ENCODE peak calls at places on chromosomes 6 and 20, in seven cellular contexts. One of them, this sample, is unnamed.

GRCh38 chr6:14367296-14367695 is 249.7 kb downstream of the CD83 start:
- DNase-seq in foreskin fibroblast: no peak
- DNase-seq in AG04449: no peak
- DNase-seq in left lung: no peak
- DNase-seq in AG10803: no peak
- DNase-seq in Calu3: no peak
- DNase-seq in fibroblast of pulmonary artery: no peak
- DNase-seq in this sample: no peak

GRCh38 chr20:46704714-46705377 is 4.6 kb upstream of the SLC2A10 start:
- DNase-seq in foreskin fibroblast: peak; percentile 24
- DNase-seq in AG04449: no peak
- DNase-seq in left lung: no peak
- DNase-seq in AG10803: peak; percentile 67
- DNase-seq in Calu3: no peak
- DNase-seq in fibroblast of pulmonary artery: no peak
- DNase-seq in this sample: no peak

GRCh38 chr6:23097569-23097968 is 528.2 kb downstream of the HDGFL1 start:
- DNase-seq in foreskin fibroblast: no peak
- DNase-seq in AG04449: no peak
- DNase-seq in left lung: no peak
- DNase-seq in AG10803: no peak
- DNase-seq in Calu3: no peak
- DNase-seq in fibroblast of pulmonary artery: no peak
- DNase-seq in this sample: no peak

GRCh38 chr6:164150221-164150620 is 735.7 kb downstream of the QKI start:
- DNase-seq in foreskin fibroblast: no peak
- DNase-seq in AG04449: no peak
- DNase-seq in left lung: no peak
- DNase-seq in AG10803: no peak
- DNase-seq in Calu3: no peak
- DNase-seq in fibroblast of pulmonary artery: no peak
- DNase-seq in this sample: no peak

GRCh38 chr20:38873050-38873581 is 53.1 kb upstream of the FAM83D start:
- DNase-seq in foreskin fibroblast: no peak
- DNase-seq in AG04449: no peak
- DNase-seq in left lung: no peak
- DNase-seq in AG10803: no peak
- DNase-seq in Calu3: no peak
- DNase-seq in fibroblast of pulmonary artery: no peak
- DNase-seq in this sample: peak; percentile 72

GRCh38 chr20:44467289-44467883 is 8.3 kb upstream of the TTPAL start:
- DNase-seq in foreskin fibroblast: peak; percentile 72
- DNase-seq in AG04449: no peak
- DNase-seq in left lung: no peak
- DNase-seq in AG10803: no peak
- DNase-seq in Calu3: no peak
- DNase-seq in fibroblast of pulmonary artery: peak; percentile 74
- DNase-seq in this sample: no peak

GRCh38 chr6:20708367-20709124 is 174.3 kb downstream of the CDKAL1 start:
- DNase-seq in foreskin fibroblast: no peak
- DNase-seq in AG04449: no peak
- DNase-seq in left lung: no peak
- DNase-seq in AG10803: peak; percentile 32
- DNase-seq in Calu3: no peak
- DNase-seq in fibroblast of pulmonary artery: no peak
- DNase-seq in this sample: peak; percentile 26

GRCh38 chr6:105097288-105097687 is 82.5 kb downstream of the POPDC3 start:
- DNase-seq in foreskin fibroblast: no peak
- DNase-seq in AG04449: no peak
- DNase-seq in left lung: peak; percentile 79
- DNase-seq in AG10803: no peak
- DNase-seq in Calu3: peak; percentile 59
- DNase-seq in fibroblast of pulmonary artery: no peak
- DNase-seq in this sample: no peak

GRCh38 chr6:108541843-108542795 is 18.6 kb upstream of the FOXO3 start:
- DNase-seq in foreskin fibroblast: peak; percentile 90
- DNase-seq in AG04449: no peak
- DNase-seq in left lung: no peak
- DNase-seq in AG10803: peak; percentile 84
- DNase-seq in Calu3: peak; percentile 76
- DNase-seq in fibroblast of pulmonary artery: peak; percentile 90
- DNase-seq in this sample: peak; percentile 67

GRCh38 chr6:134909701-134910595 is 40.0 kb downstream of the ALDH8A1 start:
- DNase-seq in foreskin fibroblast: peak; percentile 17
- DNase-seq in AG04449: no peak
- DNase-seq in left lung: no peak
- DNase-seq in AG10803: no peak
- DNase-seq in Calu3: no peak
- DNase-seq in fibroblast of pulmonary artery: peak; percentile 49
- DNase-seq in this sample: no peak

GRCh38 chr20:59082981-59083380 is 40.4 kb upstream of the PRELID3B start:
- DNase-seq in foreskin fibroblast: peak; percentile 78
- DNase-seq in AG04449: peak; percentile 51
- DNase-seq in left lung: no peak
- DNase-seq in AG10803: peak; percentile 59
- DNase-seq in Calu3: no peak
- DNase-seq in fibroblast of pulmonary artery: peak; percentile 2
- DNase-seq in this sample: no peak

GRCh38 chr6:158799051-158799792 is 19.9 kb downstream of the EZR start:
- DNase-seq in foreskin fibroblast: peak; percentile 50
- DNase-seq in AG04449: no peak
- DNase-seq in left lung: no peak
- DNase-seq in AG10803: peak; percentile 36
- DNase-seq in Calu3: peak; percentile 72
- DNase-seq in fibroblast of pulmonary artery: peak; percentile 59
- DNase-seq in this sample: no peak

GRCh38 chr6:8857160-8857559 is 421.8 kb upstream of the SLC35B3 start:
- DNase-seq in foreskin fibroblast: peak; percentile 16
- DNase-seq in AG04449: no peak
- DNase-seq in left lung: no peak
- DNase-seq in AG10803: no peak
- DNase-seq in Calu3: no peak
- DNase-seq in fibroblast of pulmonary artery: no peak
- DNase-seq in this sample: no peak

GRCh38 chr6:163460307-163460782 is 45.8 kb downstream of the QKI start:
- DNase-seq in foreskin fibroblast: no peak
- DNase-seq in AG04449: no peak
- DNase-seq in left lung: no peak
- DNase-seq in AG10803: peak; percentile 36
- DNase-seq in Calu3: no peak
- DNase-seq in fibroblast of pulmonary artery: peak; percentile 39
- DNase-seq in this sample: peak; percentile 49

GRCh38 chr6:154874684-154875594 is 120.2 kb upstream of the TIAM2 start:
- DNase-seq in foreskin fibroblast: peak; percentile 50
- DNase-seq in AG04449: no peak
- DNase-seq in left lung: no peak
- DNase-seq in AG10803: peak; percentile 24
- DNase-seq in Calu3: no peak
- DNase-seq in fibroblast of pulmonary artery: no peak
- DNase-seq in this sample: no peak

GRCh38 chr6:108002365-108003221 is 44.6 kb upstream of the SEC63 start:
- DNase-seq in foreskin fibroblast: peak; percentile 40
- DNase-seq in AG04449: no peak
- DNase-seq in left lung: no peak
- DNase-seq in AG10803: no peak
- DNase-seq in Calu3: peak; percentile 66
- DNase-seq in fibroblast of pulmonary artery: no peak
- DNase-seq in this sample: no peak

GRCh38 chr6:24859608-24860007 is 60.9 kb upstream of the ARMH2 start:
- DNase-seq in foreskin fibroblast: peak; percentile 31
- DNase-seq in AG04449: no peak
- DNase-seq in left lung: no peak
- DNase-seq in AG10803: peak; percentile 43
- DNase-seq in Calu3: no peak
- DNase-seq in fibroblast of pulmonary artery: no peak
- DNase-seq in this sample: no peak

GRCh38 chr6:163341224-163341623 is 73.3 kb upstream of the QKI start:
- DNase-seq in foreskin fibroblast: no peak
- DNase-seq in AG04449: no peak
- DNase-seq in left lung: no peak
- DNase-seq in AG10803: no peak
- DNase-seq in Calu3: no peak
- DNase-seq in fibroblast of pulmonary artery: no peak
- DNase-seq in this sample: no peak

DNA sequence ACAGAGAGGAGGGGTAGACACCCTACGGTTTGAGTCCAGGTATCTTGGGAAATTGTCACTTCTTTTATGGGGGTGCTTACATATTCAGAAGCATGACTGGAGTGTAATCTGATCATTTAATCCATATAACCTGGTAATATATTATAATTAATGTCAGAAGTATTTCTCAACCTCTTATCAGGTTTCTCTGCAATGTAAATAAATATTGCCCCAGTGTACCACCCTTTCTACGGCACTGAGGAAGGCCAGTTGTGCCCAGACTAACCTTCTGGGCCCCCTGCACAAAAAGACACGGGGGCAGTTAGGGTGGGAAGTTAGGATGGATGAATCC is 2.5 kb upstream of the SLC22A2 start:
- DNase-seq in foreskin fibroblast: no peak
- DNase-seq in AG04449: no peak
- DNase-seq in left lung: no peak
- DNase-seq in AG10803: no peak
- DNase-seq in Calu3: no peak
- DNase-seq in fibroblast of pulmonary artery: no peak
- DNase-seq in this sample: no peak
- TF ChIP-seq CTCF in foreskin fibroblast: no peak
- TF ChIP-seq CTCF in AG04449: no peak
- TF ChIP-seq CTCF in left lung: no peak
- TF ChIP-seq CTCF in AG10803: no peak
- TF ChIP-seq CTCF in Calu3: no peak
- TF ChIP-seq CTCF in fibroblast of pulmonary artery: no peak
- TF ChIP-seq CTCF in this sample: no peak

GRCh38 chr6:80460396-80460912 is 354.0 kb downstream of the BCKDHB start:
- DNase-seq in foreskin fibroblast: no peak
- DNase-seq in AG04449: no peak
- DNase-seq in left lung: no peak
- DNase-seq in AG10803: peak; percentile 24
- DNase-seq in Calu3: no peak
- DNase-seq in fibroblast of pulmonary artery: no peak
- DNase-seq in this sample: no peak

GRCh38 chr6:80454661-80455365 is 348.3 kb downstream of the BCKDHB start:
- DNase-seq in foreskin fibroblast: no peak
- DNase-seq in AG04449: no peak
- DNase-seq in left lung: no peak
- DNase-seq in AG10803: peak; percentile 35
- DNase-seq in Calu3: no peak
- DNase-seq in fibroblast of pulmonary artery: peak; percentile 69
- DNase-seq in this sample: no peak

GRCh38 chr6:80454197-80454596 is 347.7 kb downstream of the BCKDHB start:
- DNase-seq in foreskin fibroblast: peak; percentile 92
- DNase-seq in AG04449: peak; percentile 85
- DNase-seq in left lung: no peak
- DNase-seq in AG10803: peak; percentile 98
- DNase-seq in Calu3: peak; percentile 29
- DNase-seq in fibroblast of pulmonary artery: peak; percentile 85
- DNase-seq in this sample: peak; percentile 2

DNA sequence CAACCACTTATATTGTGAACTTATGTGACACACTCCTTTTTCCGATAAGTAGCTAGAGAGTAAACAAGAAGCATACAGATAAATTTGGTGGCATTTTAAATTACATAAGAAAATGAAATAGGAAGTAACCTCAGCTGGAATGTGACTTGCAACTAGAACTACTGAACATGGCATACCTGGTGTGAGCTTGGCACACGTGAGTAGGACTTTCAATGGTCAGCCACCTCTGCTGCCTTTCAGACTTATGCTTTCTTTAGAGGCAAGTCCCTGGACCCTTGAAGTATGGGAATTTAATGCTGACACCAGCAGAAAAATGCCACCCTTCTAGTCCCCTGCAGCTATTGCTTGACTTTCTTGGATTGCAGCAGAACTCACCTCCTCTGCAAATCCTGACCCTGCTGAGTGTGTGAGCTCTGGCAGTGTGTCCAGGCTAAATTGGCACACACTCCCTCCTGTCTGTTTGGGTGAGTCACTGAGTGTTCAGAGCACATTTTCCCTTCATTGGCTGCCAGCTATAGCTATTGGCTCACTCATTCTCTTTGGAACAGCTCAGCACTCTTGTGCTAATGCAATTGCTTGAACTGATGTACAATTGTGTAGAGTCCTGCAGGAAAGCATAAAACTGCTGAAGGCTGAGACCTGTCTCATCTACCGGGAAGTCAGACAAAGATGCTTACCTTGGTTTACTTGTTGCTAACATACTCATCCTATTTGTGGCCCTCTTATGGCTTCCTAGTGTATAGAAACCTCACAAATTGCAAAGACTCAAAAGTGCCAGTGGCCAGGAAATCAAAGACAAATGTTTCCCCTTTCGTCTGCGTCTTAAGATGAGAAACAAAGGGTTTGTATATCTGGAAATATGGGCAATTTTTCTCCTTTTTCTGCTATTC is 350.8 kb downstream of the BCKDHB start:
- DNase-seq in foreskin fibroblast: peak; percentile 97
- DNase-seq in AG04449: peak; percentile 82
- DNase-seq in left lung: peak; percentile 20
- DNase-seq in AG10803: peak; percentile 97
- DNase-seq in Calu3: peak; percentile 52
- DNase-seq in fibroblast of pulmonary artery: peak; percentile 97
- DNase-seq in this sample: no peak
- TF ChIP-seq CTCF in foreskin fibroblast: no peak
- TF ChIP-seq CTCF in AG04449: no peak
- TF ChIP-seq CTCF in left lung: no peak
- TF ChIP-seq CTCF in AG10803: no peak
- TF ChIP-seq CTCF in Calu3: no peak
- TF ChIP-seq CTCF in fibroblast of pulmonary artery: no peak
- TF ChIP-seq CTCF in this sample: no peak

DNA sequence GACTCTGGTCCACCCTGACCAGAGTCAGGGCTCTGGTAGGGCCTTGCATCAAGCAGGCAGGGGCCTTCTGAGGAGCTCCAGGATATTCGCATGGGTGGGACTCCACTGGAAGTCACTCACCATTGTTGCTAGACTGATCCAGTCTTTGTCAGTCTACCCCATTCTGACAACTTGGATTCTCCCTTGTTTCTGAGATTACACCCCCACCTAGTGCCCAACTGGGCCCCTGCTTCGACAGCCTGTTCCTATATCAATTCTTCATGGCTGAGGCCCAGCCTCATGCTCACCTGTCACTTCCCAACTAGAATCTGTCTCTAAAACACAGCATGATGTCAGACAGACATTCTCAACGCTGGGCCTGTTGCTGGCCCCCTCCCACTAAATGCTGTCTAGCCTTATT is 5.2 kb downstream of the SLC35D3 start:
- DNase-seq in foreskin fibroblast: peak; percentile 22
- DNase-seq in AG04449: no peak
- DNase-seq in left lung: no peak
- DNase-seq in AG10803: no peak
- DNase-seq in Calu3: peak; percentile 37
- DNase-seq in fibroblast of pulmonary artery: peak; percentile 15
- DNase-seq in this sample: peak; percentile 66
- TF ChIP-seq CTCF in foreskin fibroblast: peak; percentile 22
- TF ChIP-seq CTCF in AG04449: peak; percentile 18
- TF ChIP-seq CTCF in left lung: no peak
- TF ChIP-seq CTCF in AG10803: peak; percentile 21
- TF ChIP-seq CTCF in Calu3: no peak
- TF ChIP-seq CTCF in fibroblast of pulmonary artery: peak; percentile 34
- TF ChIP-seq CTCF in this sample: peak; percentile 24

DNA sequence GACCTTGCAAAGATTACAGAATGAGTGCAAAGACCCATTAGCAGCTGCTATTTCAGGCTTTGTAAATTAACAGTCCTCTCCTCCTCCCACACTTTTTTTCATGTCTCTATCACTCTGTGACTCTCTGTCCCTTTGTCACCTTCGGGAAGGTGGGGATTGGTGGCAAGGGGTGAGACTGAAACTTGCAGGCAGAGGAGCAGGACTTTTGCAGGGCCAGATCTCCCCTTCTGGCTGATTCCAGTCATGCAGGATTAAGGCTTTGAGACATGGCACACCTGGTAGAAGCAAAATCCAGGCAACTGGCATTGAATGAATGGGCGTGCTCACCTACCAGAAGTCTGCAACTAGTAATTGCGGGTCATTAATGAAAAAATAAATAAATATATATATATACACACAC is 222.7 kb downstream of the TSHZ2 start:
- DNase-seq in foreskin fibroblast: no peak
- DNase-seq in AG04449: no peak
- DNase-seq in left lung: no peak
- DNase-seq in AG10803: no peak
- DNase-seq in Calu3: no peak
- DNase-seq in fibroblast of pulmonary artery: no peak
- DNase-seq in this sample: no peak
- TF ChIP-seq CTCF in foreskin fibroblast: no peak
- TF ChIP-seq CTCF in AG04449: no peak
- TF ChIP-seq CTCF in left lung: no peak
- TF ChIP-seq CTCF in AG10803: no peak
- TF ChIP-seq CTCF in Calu3: no peak
- TF ChIP-seq CTCF in fibroblast of pulmonary artery: no peak
- TF ChIP-seq CTCF in this sample: no peak